ENCODE peak calls at places on chromosomes 7 and 10, in nine cellular contexts. Y is astrocyte; W is CD8-positive, alpha-beta T cell; U is Panc1; P is kidney; N is aorta; M is right cardiac atrium; V is PC-9; G is fibroblast of lung. O is an unnamed sample. For H3K4me1, the result is how much of the 10 kb centered on the place peaks cover.

GRCh38 chr7:105009667-105010537 is 4.1 kb upstream of the KMT2E start:
- DNase-seq in U (no peak), M (no peak), G (no peak), V (no peak), Y (no peak), P (no peak), W (no peak), N (no peak), O (no peak)

GRCh38 chr10:123633106-123633505 is 33.0 kb upstream of the GPR26 start:
- DNase-seq in Y (no peak), V (no peak), U (no peak), N (no peak), M (no peak), P (no peak), W (no peak), G (no peak), O (no peak)

GRCh38 chr7:153381275-153382119 is 621.9 kb downstream of the ACTR3B start:
- DNase-seq in V (no peak), N (no peak), W (no peak), Y (no peak), G (no peak), M (peak), P (no peak), U (peak), O (no peak)

GRCh38 chr10:130167193-130167592 is 31.0 kb downstream of the GLRX3 start:
- DNase-seq in Y (no peak), P (no peak), U (no peak), G (no peak), V (no peak), W (no peak), N (no peak), M (no peak), O (no peak)

GRCh38 chr7:20307119-20307518 is 23.6 kb upstream of the ITGB8 start:
- DNase-seq in V (peak), Y (peak), M (no peak), U (no peak), G (peak), N (no peak), P (no peak), W (no peak), O (no peak)

GRCh38 chr10:75407716-75408511 is 6.3 kb upstream of the ZNF503 start:
- DNase-seq in P (peak), Y (no peak), G (peak), U (no peak), M (peak), V (peak), N (peak), W (no peak), O (peak)

GRCh38 chr10:30862486-30862885 is 169.2 kb downstream of the ZNF438 start:
- DNase-seq in U (no peak), N (no peak), W (no peak), M (no peak), Y (peak), V (peak), P (no peak), G (peak), O (no peak)

GRCh38 chr10:32379950-32380547 is 33.1 kb upstream of the EPC1 start:
- DNase-seq in G (no peak), Y (no peak), N (no peak), M (no peak), P (no peak), V (no peak), U (no peak), W (no peak), O (no peak)

GRCh38 chr10:44125879-44126675 is 258.8 kb downstream of the CXCL12 start:
- DNase-seq in V (no peak), Y (peak), M (no peak), W (no peak), N (no peak), G (peak), P (no peak), U (no peak), O (no peak)

GRCh38 chr7:148230341-148230740 is 360.2 kb upstream of the C7orf33 start:
- DNase-seq in U (no peak), V (no peak), Y (no peak), P (no peak), N (no peak), M (no peak), W (no peak), G (no peak), O (no peak)

GRCh38 chr10:79410315-79411094 is 34.9 kb downstream of the ZCCHC24 start:
- DNase-seq in P (peak), N (peak), Y (no peak), U (no peak), V (no peak), G (no peak), M (peak), W (no peak), O (peak)

GRCh38 chr7:133052357-133052756 is 29.5 kb downstream of the CHCHD3 start:
- DNase-seq in U (no peak), Y (peak), G (no peak), P (no peak), M (no peak), V (no peak), W (no peak), N (no peak), O (no peak)

GRCh38 chr10:1627945-1628344 is 109.4 kb downstream of the ADARB2 start:
- DNase-seq in V (no peak), G (no peak), W (no peak), Y (no peak), N (no peak), P (peak), U (no peak), M (no peak), O (no peak)

GRCh38 chr10:98589007-98589406 is 142.3 kb upstream of the HPS1 start:
- DNase-seq in Y (no peak), M (no peak), N (no peak), G (no peak), W (no peak), P (no peak), V (no peak), U (no peak), O (no peak)

GRCh38 chr10:127872011-127872741 is 20.6 kb downstream of the CLRN3 start:
- DNase-seq in G (peak), W (no peak), M (peak), N (no peak), Y (peak), P (peak), V (no peak), U (no peak), O (no peak)

GRCh38 chr10:5861269-5862031 is 28.2 kb downstream of the ANKRD16 start:
- DNase-seq in N (no peak), P (no peak), U (peak), G (peak), W (no peak), Y (peak), V (peak), M (no peak), O (no peak)

GRCh38 chr10:86100581-86101061 is 266.0 kb downstream of the GRID1 start:
- DNase-seq in G (no peak), U (no peak), P (no peak), Y (peak), N (no peak), W (no peak), M (no peak), V (no peak), O (no peak)

GRCh38 chr10:115355162-115355760 is 262.1 kb downstream of the ATRNL1 start:
- DNase-seq in V (no peak), M (no peak), W (no peak), N (no peak), G (peak), U (peak), P (no peak), Y (peak), O (no peak)

GRCh38 chr7:116552616-116553015 is 27.8 kb downstream of the CAV1 start:
- DNase-seq in Y (no peak), G (peak), U (no peak), P (no peak), W (no peak), M (no peak), V (no peak), N (no peak), O (no peak)

GRCh38 chr7:134547738-134548054 is 1.2 kb upstream of the AKR1B15 start:
- DNase-seq in Y (peak), M (peak), N (peak), G (peak), P (peak), V (peak), W (no peak), U (no peak), O (peak)

GRCh38 chr10:117005454-117006055 is 568 bp upstream of the SHTN1 start:
- DNase-seq in N (no peak), Y (no peak), M (no peak), G (no peak), W (no peak), U (peak), P (no peak), V (no peak), O (no peak)
- H3K27ac ChIP-seq in N (no peak), Y (no peak), M (no peak), G (no peak), W (no peak), U (peak), P (peak), V (peak), O (peak)

GRCh38 chr7:13226385-13226784 is 539.0 kb downstream of the ARL4A start:
- DNase-seq in M (no peak), W (no peak), U (no peak), G (no peak), P (no peak), N (no peak), V (no peak), Y (no peak), O (no peak)

GRCh38 chr7:13235961-13236360 is 548.5 kb downstream of the ARL4A start:
- DNase-seq in M (no peak), P (no peak), U (no peak), Y (no peak), V (no peak), G (no peak), W (no peak), N (no peak), O (no peak)

GRCh38 chr7:13231216-13231615 is 543.8 kb downstream of the ARL4A start:
- DNase-seq in P (no peak), G (no peak), N (no peak), Y (no peak), V (no peak), W (no peak), M (no peak), U (no peak), O (no peak)
- H3K4me1 ChIP-seq in P (under half), G (under half), N (under half), Y (under half), V (under half), W (under half), M (under half), U (under half), O (under half)

GRCh38 chr10:74079914-74080590 is 70.6 kb downstream of the AP3M1 start:
- DNase-seq in Y (peak), U (peak), G (peak), M (no peak), N (no peak), V (peak), P (no peak), W (no peak), O (no peak)
- H3K27ac ChIP-seq in Y (peak), U (peak), G (peak), M (no peak), N (no peak), V (peak), P (no peak), W (no peak), O (no peak)

GRCh38 chr7:139709460-139709859 is 68.3 kb downstream of the HIPK2 start:
- DNase-seq in N (no peak), W (no peak), P (no peak), M (no peak), V (no peak), Y (peak), U (no peak), G (peak), O (no peak)
- H3K4me1 ChIP-seq in N (under half), W (under half), P (under half), M (under half), V (under half), Y (under half), U (under half), G (under half), O (under half)

DNA sequence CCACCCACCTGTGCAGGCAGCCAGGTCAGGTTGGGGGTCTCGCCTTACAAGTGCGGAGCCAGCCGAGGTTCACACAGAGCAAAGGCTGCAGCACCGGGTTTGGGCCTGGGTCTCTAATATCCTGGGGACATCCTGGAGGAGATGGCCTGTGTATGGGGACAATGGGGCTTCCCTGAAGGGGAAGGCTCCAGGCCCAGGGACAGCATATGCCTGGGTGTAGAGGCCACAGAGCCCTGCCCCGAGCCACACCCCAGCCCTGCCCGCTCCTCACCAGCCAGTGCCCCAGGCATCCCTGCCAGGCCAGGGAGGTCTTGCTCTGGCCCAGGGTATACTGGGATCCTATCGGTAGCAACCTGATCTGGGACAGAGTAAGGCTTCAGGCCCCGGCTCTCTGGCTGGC is 9.1 kb downstream of the TTYH3 start:
- DNase-seq in N (no peak), U (no peak), G (no peak), V (no peak), Y (no peak), P (peak), W (no peak), M (no peak), O (no peak)
- H3K27ac ChIP-seq in N (no peak), U (peak), G (peak), V (no peak), Y (peak), P (peak), W (no peak), M (peak), O (peak)

GRCh38 chr7:28697898-28698563 is 260.1 kb downstream of the TRIL start:
- DNase-seq in W (no peak), N (no peak), Y (peak), M (no peak), P (no peak), V (no peak), G (no peak), U (no peak), O (no peak)

GRCh38 chr7:28700790-28701203 is 257.3 kb downstream of the TRIL start:
- DNase-seq in P (no peak), N (no peak), V (no peak), G (no peak), Y (peak), U (no peak), M (no peak), W (no peak), O (no peak)

GRCh38 chr7:28700084-28700483 is 258.0 kb downstream of the TRIL start:
- DNase-seq in W (no peak), M (no peak), G (no peak), Y (no peak), V (no peak), P (no peak), U (no peak), N (no peak), O (no peak)

GRCh38 chr7:28701731-28702130 is 256.4 kb downstream of the TRIL start:
- DNase-seq in M (no peak), W (no peak), G (no peak), V (no peak), P (no peak), U (no peak), Y (no peak), N (no peak), O (no peak)

GRCh38 chr7:28698744-28699291 is 259.3 kb downstream of the TRIL start:
- DNase-seq in W (no peak), U (no peak), V (no peak), P (no peak), N (no peak), Y (no peak), M (no peak), G (no peak), O (no peak)
- H3K4me1 ChIP-seq in W (under half), U (under half), V (under half), P (under half), N (under half), Y (under half), M (under half), G (under half), O (under half)

DNA sequence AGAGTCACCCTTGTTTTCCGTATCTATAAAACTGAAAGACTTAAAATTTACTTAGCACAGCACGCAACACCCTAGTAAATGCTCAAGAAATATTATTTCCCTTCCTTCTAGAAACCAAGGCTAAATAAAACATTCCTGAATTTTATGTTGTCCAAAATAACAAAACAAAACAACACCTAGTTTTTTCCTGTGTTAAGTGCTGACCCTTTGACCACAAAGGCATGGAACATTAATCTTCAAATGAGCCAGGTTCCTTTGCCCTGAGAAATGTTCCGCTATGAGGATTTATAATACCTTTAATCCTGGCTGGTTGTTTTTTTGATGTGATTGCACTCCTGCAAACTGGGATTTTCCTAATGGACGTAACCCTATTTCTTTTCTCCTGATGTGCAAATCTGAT is 29.0 kb upstream of the DGKI start:
- DNase-seq in G (no peak), U (no peak), N (no peak), W (no peak), Y (no peak), P (no peak), M (no peak), V (no peak), O (no peak)
- H3K27ac ChIP-seq in G (no peak), U (no peak), N (no peak), W (no peak), Y (peak), P (no peak), M (no peak), V (no peak), O (no peak)

GRCh38 chr7:129783097-129783919 is 169.5 kb downstream of the UBE2H start:
- DNase-seq in M (peak), N (no peak), Y (no peak), P (no peak), W (no peak), U (no peak), V (peak), G (no peak), O (no peak)
- H3K4me1 ChIP-seq in M (under half), N (under half), Y (under half), P (under half), W (half or more), U (under half), V (under half), G (under half), O (half or more)

O was measured in lower lobe of right lung.